ENCODE peak calls at places on chromosomes 5 and 9, in six cellular contexts. One of them, this sample, is unnamed.

GRCh38 chr9:137757613-137758029 is 120.0 kb upstream of the CACNA1B start:
- DNase-seq in activated T-cell treated with anti-CD3 and anti-CD28 coated beads, Interleukin-2, amount 50 U/mL, for 24 hours: peak
- DNase-seq in effector CD4-positive, alpha-beta T cell: no peak
- DNase-seq in stimulated activated CD4-positive, alpha-beta T cell treated with anti-CD3 and anti-CD28 coated beads, Interleukin-12 subunit alpha, Interleukin-12 subunit beta, amount 100 ng/mL, for 4 hours: peak
- DNase-seq in EL: peak
- DNase-seq in NCI-H1092: no peak
- DNase-seq in this sample: no peak

GRCh38 chr5:56561-57290 is 35.2 kb upstream of the PLEKHG4B start:
- DNase-seq in effector CD4-positive, alpha-beta T cell: no peak
- DNase-seq in NCI-H1092: no peak
- DNase-seq in activated T-cell treated with anti-CD3 and anti-CD28 coated beads, Interleukin-2, amount 50 U/mL, for 24 hours: no peak
- DNase-seq in stimulated activated CD4-positive, alpha-beta T cell treated with anti-CD3 and anti-CD28 coated beads, Interleukin-12 subunit alpha, Interleukin-12 subunit beta, amount 100 ng/mL, for 4 hours: no peak
- DNase-seq in EL: peak
- DNase-seq in this sample: no peak

GRCh38 chr5:42566658-42567313 is 143.5 kb downstream of the GHR start:
- DNase-seq in effector CD4-positive, alpha-beta T cell: no peak
- DNase-seq in stimulated activated CD4-positive, alpha-beta T cell treated with anti-CD3 and anti-CD28 coated beads, Interleukin-12 subunit alpha, Interleukin-12 subunit beta, amount 100 ng/mL, for 4 hours: no peak
- DNase-seq in NCI-H1092: no peak
- DNase-seq in EL: no peak
- DNase-seq in activated T-cell treated with anti-CD3 and anti-CD28 coated beads, Interleukin-2, amount 50 U/mL, for 24 hours: no peak
- DNase-seq in this sample: no peak

GRCh38 chr5:116865651-116866050 is 291.0 kb upstream of the SEMA6A start:
- DNase-seq in EL: no peak
- DNase-seq in stimulated activated CD4-positive, alpha-beta T cell treated with anti-CD3 and anti-CD28 coated beads, Interleukin-12 subunit alpha, Interleukin-12 subunit beta, amount 100 ng/mL, for 4 hours: no peak
- DNase-seq in effector CD4-positive, alpha-beta T cell: no peak
- DNase-seq in activated T-cell treated with anti-CD3 and anti-CD28 coated beads, Interleukin-2, amount 50 U/mL, for 24 hours: no peak
- DNase-seq in NCI-H1092: no peak
- DNase-seq in this sample: no peak

GRCh38 chr5:127757576-127757975 is 54.4 kb downstream of the CCDC192 start:
- DNase-seq in EL: peak
- DNase-seq in effector CD4-positive, alpha-beta T cell: no peak
- DNase-seq in stimulated activated CD4-positive, alpha-beta T cell treated with anti-CD3 and anti-CD28 coated beads, Interleukin-12 subunit alpha, Interleukin-12 subunit beta, amount 100 ng/mL, for 4 hours: no peak
- DNase-seq in NCI-H1092: no peak
- DNase-seq in activated T-cell treated with anti-CD3 and anti-CD28 coated beads, Interleukin-2, amount 50 U/mL, for 24 hours: no peak
- DNase-seq in this sample: peak

GRCh38 chr9:122053056-122053455 is 40.1 kb downstream of the TTLL11 start:
- DNase-seq in activated T-cell treated with anti-CD3 and anti-CD28 coated beads, Interleukin-2, amount 50 U/mL, for 24 hours: no peak
- DNase-seq in stimulated activated CD4-positive, alpha-beta T cell treated with anti-CD3 and anti-CD28 coated beads, Interleukin-12 subunit alpha, Interleukin-12 subunit beta, amount 100 ng/mL, for 4 hours: no peak
- DNase-seq in effector CD4-positive, alpha-beta T cell: no peak
- DNase-seq in NCI-H1092: no peak
- DNase-seq in EL: no peak
- DNase-seq in this sample: no peak

GRCh38 chr9:121835581-121836381 is 184.3 kb downstream of the DAB2IP start:
- DNase-seq in NCI-H1092: no peak
- DNase-seq in EL: no peak
- DNase-seq in stimulated activated CD4-positive, alpha-beta T cell treated with anti-CD3 and anti-CD28 coated beads, Interleukin-12 subunit alpha, Interleukin-12 subunit beta, amount 100 ng/mL, for 4 hours: no peak
- DNase-seq in activated T-cell treated with anti-CD3 and anti-CD28 coated beads, Interleukin-2, amount 50 U/mL, for 24 hours: no peak
- DNase-seq in effector CD4-positive, alpha-beta T cell: no peak
- DNase-seq in this sample: no peak

GRCh38 chr5:59380350-59380951 is 513.1 kb downstream of the PDE4D start:
- DNase-seq in NCI-H1092: no peak
- DNase-seq in activated T-cell treated with anti-CD3 and anti-CD28 coated beads, Interleukin-2, amount 50 U/mL, for 24 hours: no peak
- DNase-seq in stimulated activated CD4-positive, alpha-beta T cell treated with anti-CD3 and anti-CD28 coated beads, Interleukin-12 subunit alpha, Interleukin-12 subunit beta, amount 100 ng/mL, for 4 hours: no peak
- DNase-seq in EL: peak
- DNase-seq in effector CD4-positive, alpha-beta T cell: peak
- DNase-seq in this sample: peak

GRCh38 chr5:1793966-1794895 is 5.4 kb downstream of the MRPL36 start:
- DNase-seq in NCI-H1092: no peak
- DNase-seq in EL: peak
- DNase-seq in activated T-cell treated with anti-CD3 and anti-CD28 coated beads, Interleukin-2, amount 50 U/mL, for 24 hours: no peak
- DNase-seq in stimulated activated CD4-positive, alpha-beta T cell treated with anti-CD3 and anti-CD28 coated beads, Interleukin-12 subunit alpha, Interleukin-12 subunit beta, amount 100 ng/mL, for 4 hours: no peak
- DNase-seq in effector CD4-positive, alpha-beta T cell: no peak
- DNase-seq in this sample: no peak

GRCh38 chr5:111486926-111487325 is 25.4 kb downstream of the STARD4 start:
- DNase-seq in NCI-H1092: no peak
- DNase-seq in EL: no peak
- DNase-seq in stimulated activated CD4-positive, alpha-beta T cell treated with anti-CD3 and anti-CD28 coated beads, Interleukin-12 subunit alpha, Interleukin-12 subunit beta, amount 100 ng/mL, for 4 hours: no peak
- DNase-seq in activated T-cell treated with anti-CD3 and anti-CD28 coated beads, Interleukin-2, amount 50 U/mL, for 24 hours: no peak
- DNase-seq in effector CD4-positive, alpha-beta T cell: no peak
- DNase-seq in this sample: no peak

GRCh38 chr5:134524219-134524825 is 1.1 kb upstream of the JADE2 start:
- DNase-seq in NCI-H1092: no peak
- DNase-seq in EL: peak
- DNase-seq in effector CD4-positive, alpha-beta T cell: peak
- DNase-seq in activated T-cell treated with anti-CD3 and anti-CD28 coated beads, Interleukin-2, amount 50 U/mL, for 24 hours: peak
- DNase-seq in stimulated activated CD4-positive, alpha-beta T cell treated with anti-CD3 and anti-CD28 coated beads, Interleukin-12 subunit alpha, Interleukin-12 subunit beta, amount 100 ng/mL, for 4 hours: peak
- DNase-seq in this sample: peak

GRCh38 chr9:128150594-128151342 is 1.5 kb downstream of the LCN2 start:
- DNase-seq in EL: no peak
- DNase-seq in stimulated activated CD4-positive, alpha-beta T cell treated with anti-CD3 and anti-CD28 coated beads, Interleukin-12 subunit alpha, Interleukin-12 subunit beta, amount 100 ng/mL, for 4 hours: no peak
- DNase-seq in NCI-H1092: no peak
- DNase-seq in effector CD4-positive, alpha-beta T cell: no peak
- DNase-seq in activated T-cell treated with anti-CD3 and anti-CD28 coated beads, Interleukin-2, amount 50 U/mL, for 24 hours: no peak
- DNase-seq in this sample: no peak

GRCh38 chr9:101028346-101029299 is at the start of gene PLPPR1:
- DNase-seq in NCI-H1092: peak
- DNase-seq in effector CD4-positive, alpha-beta T cell: no peak
- DNase-seq in stimulated activated CD4-positive, alpha-beta T cell treated with anti-CD3 and anti-CD28 coated beads, Interleukin-12 subunit alpha, Interleukin-12 subunit beta, amount 100 ng/mL, for 4 hours: no peak
- DNase-seq in EL: peak
- DNase-seq in activated T-cell treated with anti-CD3 and anti-CD28 coated beads, Interleukin-2, amount 50 U/mL, for 24 hours: no peak
- DNase-seq in this sample: peak

GRCh38 chr5:158142182-158142581 is 283.2 kb upstream of the CLINT1 start:
- DNase-seq in NCI-H1092: no peak
- DNase-seq in activated T-cell treated with anti-CD3 and anti-CD28 coated beads, Interleukin-2, amount 50 U/mL, for 24 hours: no peak
- DNase-seq in effector CD4-positive, alpha-beta T cell: no peak
- DNase-seq in stimulated activated CD4-positive, alpha-beta T cell treated with anti-CD3 and anti-CD28 coated beads, Interleukin-12 subunit alpha, Interleukin-12 subunit beta, amount 100 ng/mL, for 4 hours: no peak
- DNase-seq in EL: no peak
- DNase-seq in this sample: no peak

GRCh38 chr5:88607492-88607891 is 275.5 kb downstream of the MEF2C start:
- DNase-seq in stimulated activated CD4-positive, alpha-beta T cell treated with anti-CD3 and anti-CD28 coated beads, Interleukin-12 subunit alpha, Interleukin-12 subunit beta, amount 100 ng/mL, for 4 hours: no peak
- DNase-seq in EL: no peak
- DNase-seq in NCI-H1092: no peak
- DNase-seq in activated T-cell treated with anti-CD3 and anti-CD28 coated beads, Interleukin-2, amount 50 U/mL, for 24 hours: no peak
- DNase-seq in effector CD4-positive, alpha-beta T cell: no peak
- DNase-seq in this sample: no peak

GRCh38 chr9:90966475-90967150 is 165.0 kb downstream of the SYK start:
- DNase-seq in activated T-cell treated with anti-CD3 and anti-CD28 coated beads, Interleukin-2, amount 50 U/mL, for 24 hours: peak
- DNase-seq in stimulated activated CD4-positive, alpha-beta T cell treated with anti-CD3 and anti-CD28 coated beads, Interleukin-12 subunit alpha, Interleukin-12 subunit beta, amount 100 ng/mL, for 4 hours: peak
- DNase-seq in EL: peak
- DNase-seq in effector CD4-positive, alpha-beta T cell: no peak
- DNase-seq in NCI-H1092: no peak
- DNase-seq in this sample: no peak

GRCh38 chr9:115013998-115014397 is 83.6 kb upstream of the TNFSF8 start:
- DNase-seq in effector CD4-positive, alpha-beta T cell: peak
- DNase-seq in EL: peak
- DNase-seq in activated T-cell treated with anti-CD3 and anti-CD28 coated beads, Interleukin-2, amount 50 U/mL, for 24 hours: peak
- DNase-seq in NCI-H1092: peak
- DNase-seq in stimulated activated CD4-positive, alpha-beta T cell treated with anti-CD3 and anti-CD28 coated beads, Interleukin-12 subunit alpha, Interleukin-12 subunit beta, amount 100 ng/mL, for 4 hours: peak
- DNase-seq in this sample: peak